ENCODE peak calls at places on chromosomes 16 and 17, in six cellular contexts. S, E, B, G, K and L are unnamed samples.

GRCh38 chr17:70344356-70345060 is 175.2 kb downstream of the KCNJ2 start:
- DNase-seq in S (no peak), G (no peak), K (peak; percentile 27), E (peak; percentile 18), B (no peak), L (peak; percentile 12)

GRCh38 chr16:30934827-30935557 is 11.6 kb downstream of the FBXL19 start:
- DNase-seq in G (no peak), S (no peak), K (peak; percentile 55), B (peak; percentile 37), E (peak; percentile 35), L (peak; percentile 52)

GRCh38 chr17:39229274-39229913 is 3.6 kb upstream of the STAC2 start:
- DNase-seq in E (peak; percentile 66), K (peak; percentile 37), G (no peak), B (no peak), S (no peak), L (peak; percentile 46)

GRCh38 chr16:58449768-58450167 is 50.2 kb upstream of the NDRG4 start:
- DNase-seq in B (no peak), K (no peak), E (no peak), G (no peak), S (no peak), L (no peak)

GRCh38 chr17:5915337-5915736 is 154.8 kb upstream of the WSCD1 start:
- DNase-seq in K (no peak), S (no peak), E (no peak), B (no peak), G (no peak), L (no peak)

GRCh38 chr16:56734429-56734828 is 4.5 kb downstream of the NUP93 start:
- DNase-seq in K (peak; percentile 41), G (no peak), B (no peak), E (peak; percentile 12), S (no peak), L (no peak)

GRCh38 chr16:27781195-27781524 is 231.2 kb downstream of the KATNIP start:
- DNase-seq in G (peak; percentile 42), E (peak; percentile 38), K (no peak), B (no peak), S (peak; percentile 45), L (no peak)

GRCh38 chr16:11575223-11575589 is 11.5 kb downstream of the LITAF start:
- DNase-seq in E (no peak), K (no peak), G (no peak), S (peak; percentile 11), B (no peak), L (no peak)

GRCh38 chr16:69535123-69536050 is 30.4 kb upstream of the NFAT5 start:
- DNase-seq in E (peak; percentile 62), B (no peak), K (peak; percentile 65), S (no peak), G (no peak), L (peak; percentile 65)

GRCh38 chr16:28151180-28151579 is 60.6 kb downstream of the XPO6 start:
- DNase-seq in S (no peak), B (no peak), G (no peak), E (no peak), K (no peak), L (no peak)

GRCh38 chr17:48427598-48427997 is 2.4 kb downstream of the SKAP1 start:
- DNase-seq in S (no peak), G (no peak), K (no peak), B (no peak), E (no peak), L (no peak)

DNA sequence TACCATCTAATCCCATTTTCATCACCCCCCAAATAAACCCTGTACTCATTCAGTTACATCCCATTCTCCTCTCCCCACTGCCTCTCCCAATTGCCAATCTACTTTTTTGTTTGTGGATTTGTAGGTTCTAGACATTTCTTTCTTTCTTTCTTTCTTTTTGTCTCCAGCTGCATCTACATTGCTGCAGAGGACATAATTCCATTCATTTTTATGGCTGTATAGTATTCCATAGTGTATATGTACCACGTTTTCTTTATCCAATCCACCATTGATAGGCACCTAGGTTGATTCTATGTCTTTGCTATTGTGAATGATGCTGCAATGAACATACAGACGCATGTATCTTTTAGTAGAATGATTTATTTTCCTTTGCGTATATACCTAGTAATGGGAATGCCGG is 6.3 kb upstream of the CRYM start:
- DNase-seq in S (no peak), G (no peak), E (no peak), K (no peak), B (no peak), L (no peak)
- H3K4me3 ChIP-seq in S (peak overlapping the region; percentile 65), G (no peak overlapping the region), E (no peak overlapping the region), K (no peak overlapping the region), B (no peak overlapping the region), L (no peak overlapping the region)

GRCh38 chr17:58326609-58327341 is 1.8 kb downstream of the TSPOAP1 start:
- DNase-seq in S (no peak), E (no peak), K (no peak), G (no peak), B (no peak), L (no peak)
- TF ChIP-seq CTCF in S (no peak), E (no peak), K (no peak), G (no peak), B (no peak), L (no peak)

DNA sequence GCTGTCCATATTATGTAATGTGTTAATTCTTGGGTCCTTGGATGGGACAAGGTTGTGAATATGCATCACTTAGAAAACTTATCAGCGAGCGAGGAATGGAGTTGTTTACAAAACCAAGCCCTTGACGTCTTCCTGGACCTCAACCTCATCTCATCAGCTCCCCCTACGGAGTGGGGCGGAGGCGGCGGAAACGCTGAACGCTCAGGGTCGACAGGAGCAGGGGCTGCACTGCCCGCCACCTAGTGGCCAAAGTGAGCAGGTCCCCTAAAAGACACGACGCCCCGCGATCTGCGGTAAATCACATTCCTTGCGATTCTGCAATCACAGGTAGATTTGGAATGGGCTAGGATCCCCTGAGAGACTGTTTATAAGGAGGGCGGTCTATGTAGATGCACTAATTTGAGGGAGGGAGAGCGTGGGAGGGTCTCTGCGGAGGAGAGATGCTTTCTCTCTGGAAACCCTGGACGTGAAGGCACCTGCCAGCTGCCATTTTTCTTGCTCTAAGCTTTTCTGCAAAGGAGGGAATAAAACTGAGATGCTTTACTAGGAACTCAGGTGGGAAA is 5.4 kb upstream of the ICAM2 start:
- DNase-seq in S (peak; percentile 73), G (peak; percentile 80), E (peak; percentile 55), K (peak; percentile 70), B (peak; percentile 80), L (peak; percentile 47)
- H3K4me3 ChIP-seq in S (peak overlapping the region; percentile 41), G (no peak overlapping the region), E (no peak overlapping the region), K (no peak overlapping the region), B (peak overlapping the region; percentile 11), L (no peak overlapping the region)

GRCh38 chr16:66658860-66659190 is 37.7 kb downstream of the CMTM4 start:
- DNase-seq in S (no peak), E (no peak), B (no peak), K (no peak), G (no peak), L (no peak)

GRCh38 chr16:66662445-66663194 is 33.9 kb downstream of the CMTM4 start:
- DNase-seq in E (peak; percentile 33), S (no peak), B (no peak), K (peak; percentile 44), G (no peak), L (peak; percentile 40)

GRCh38 chr16:66661210-66661560 is 35.4 kb downstream of the CMTM4 start:
- DNase-seq in G (no peak), S (no peak), E (no peak), B (no peak), K (no peak), L (no peak)

GRCh38 chr16:66658143-66658859 is 38.2 kb downstream of the CMTM4 start:
- DNase-seq in G (no peak), B (no peak), K (no peak), S (no peak), E (no peak), L (no peak)

DNA sequence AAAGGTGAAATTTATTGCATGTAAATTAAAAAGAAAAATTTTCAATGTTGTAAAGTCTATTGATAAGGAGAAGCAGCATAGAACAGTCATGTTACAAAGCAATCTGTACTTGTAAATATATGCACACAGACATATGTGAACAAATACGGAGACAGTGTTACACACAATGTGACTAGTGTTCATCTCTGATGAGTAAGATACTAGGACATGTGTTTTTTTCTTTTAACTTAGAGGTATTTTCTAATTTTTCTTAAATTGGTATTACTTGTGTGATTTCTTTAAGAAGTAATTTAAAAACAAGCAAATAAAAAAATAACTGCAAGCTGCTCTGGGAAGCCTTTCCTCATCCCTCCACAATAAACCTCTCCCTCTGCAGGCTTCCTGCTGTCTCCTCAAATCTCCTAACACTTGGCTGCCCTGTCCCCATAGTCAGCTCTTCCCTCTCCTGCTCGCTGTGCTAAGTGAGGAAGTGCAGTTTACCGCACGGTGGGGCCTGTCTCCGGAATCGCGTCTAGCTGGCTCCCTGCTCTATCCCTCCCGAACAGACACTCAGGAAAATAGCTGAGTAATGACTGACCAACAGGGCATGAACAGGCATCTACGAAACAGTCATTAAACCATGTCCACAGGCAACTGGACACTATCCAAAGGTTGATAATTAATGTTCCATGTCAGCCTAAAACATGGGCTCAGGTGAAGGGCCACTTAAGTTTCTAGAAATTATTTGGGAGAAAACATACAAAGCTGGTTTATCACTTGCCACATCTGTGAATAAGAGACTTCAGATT is 35.9 kb downstream of the CMTM4 start:
- DNase-seq in S (peak; percentile 60), G (peak; percentile 57), K (peak; percentile 84), E (peak; percentile 91), B (peak; percentile 46), L (peak; percentile 86)
- TF ChIP-seq CTCF in S (peak; percentile 40), G (no peak), K (peak; percentile 38), E (peak; percentile 32), B (no peak), L (peak; percentile 38)

GRCh38 chr17:41785876-41786226 is 660 bp downstream of the JUP start:
- DNase-seq in E (peak; percentile 22), K (no peak), G (peak; percentile 59), B (peak; percentile 84), S (no peak), L (peak; percentile 75)

GRCh38 chr17:41785091-41785875 is 1.2 kb downstream of the JUP start:
- DNase-seq in E (peak; percentile 29), S (no peak), K (no peak), B (no peak), G (no peak), L (peak; percentile 66)

GRCh38 chr17:41782142-41782541 is 4.4 kb downstream of the JUP start:
- DNase-seq in K (no peak), G (peak; percentile 75), S (peak; percentile 84), B (peak; percentile 49), E (no peak), L (no peak)

GRCh38 chr17:41786227-41787020 is at the start of gene JUP:
- DNase-seq in G (peak; percentile 100), K (peak; percentile 99), E (peak; percentile 99), B (peak; percentile 100), S (peak; percentile 100), L (no peak)

GRCh38 chr17:41784207-41784744 is 2.2 kb downstream of the JUP start:
- DNase-seq in B (peak; percentile 66), S (peak; percentile 67), E (peak; percentile 84), G (peak; percentile 68), K (peak; percentile 71), L (peak; percentile 94)
- H3K4me3 ChIP-seq in B (peak overlapping the region; percentile 76), S (peak overlapping the region; percentile 88), E (no peak overlapping the region), G (peak overlapping the region; percentile 67), K (peak overlapping the region; percentile 25), L (peak overlapping the region; percentile 79)